ENCODE peak calls at places on chromosomes 7 and 10, in six cellular contexts. U is GM10248; V is NCI-H1436; X is left cardiac atrium; Q is stimulated activated CD8-positive, alpha-beta memory T cell treated with anti-CD3 and anti-CD28 coated beads, Interleukin-4, amount 100 ng/mL, for 1 hour; O is HAP-1. C is an unnamed sample.

GRCh38 chr7:54802841-54803240 is 43.8 kb upstream of the SEC61G start:
- DNase-seq in U (no peak), O (no peak), V (no peak), X (no peak), Q (no peak), C (no peak)

GRCh38 chr7:141158562-141158961 is 84.7 kb downstream of the TMEM178B start:
- DNase-seq in U (no peak), Q (no peak), X (peak), O (no peak), V (no peak), C (peak)

GRCh38 chr7:2982831-2983230 is 60.8 kb downstream of the CARD11 start:
- DNase-seq in U (no peak), V (no peak), X (no peak), Q (no peak), O (no peak), C (no peak)

GRCh38 chr7:55533729-55534080 is 38.6 kb downstream of the VOPP1 start:
- DNase-seq in O (no peak), U (no peak), X (no peak), Q (no peak), V (no peak), C (no peak)

GRCh38 chr7:112873831-112874553 is 83.8 kb upstream of the TMEM168 start:
- DNase-seq in Q (no peak), X (no peak), V (no peak), U (no peak), O (no peak), C (no peak)

GRCh38 chr10:74227697-74228424 is 76.8 kb downstream of the ADK start:
- DNase-seq in O (no peak), Q (no peak), X (no peak), V (no peak), U (peak), C (no peak)

GRCh38 chr10:53108317-53108934 is 335.8 kb upstream of the MBL2 start:
- DNase-seq in Q (no peak), U (no peak), X (no peak), O (no peak), V (no peak), C (no peak)

GRCh38 chr10:56383806-56384205 is 22.7 kb upstream of the ZWINT start:
- DNase-seq in U (no peak), Q (no peak), X (no peak), O (no peak), V (no peak), C (no peak)

GRCh38 chr7:102216573-102217314 is 69.9 kb upstream of the SH2B2 start:
- DNase-seq in Q (no peak), X (no peak), O (no peak), U (no peak), V (no peak), C (no peak)

GRCh38 chr7:84271550-84271949 is 77.0 kb upstream of the SEMA3A start:
- DNase-seq in Q (no peak), X (no peak), O (no peak), U (no peak), V (no peak), C (no peak)

C was measured in heart right ventricle.